ENCODE peak calls at places on chromosomes 12 and 14, in six cellular contexts. B is AG09319, H is NCI-H1092 treated with DMSO at 0.1 percent for 48 hours, I is progenitor cell of endocrine pancreas, G is cardiac fibroblast, P is EH. J is an unnamed sample.

GRCh38 chr12:52417742-52418141 is 11.6 kb upstream of the KRT82 start:
- DNase-seq in B (no peak), H (no peak), I (no peak), G (no peak), P (no peak), J (no peak)

GRCh38 chr12:116601524-116601923 is 42.3 kb downstream of the MAP1LC3B2 start:
- DNase-seq in B (no peak), H (no peak), I (no peak), G (peak; percentile 73), P (peak; percentile 54), J (no peak)

GRCh38 chr12:131775124-131775903 is 52.9 kb upstream of the MMP17 start:
- DNase-seq in B (no peak), H (no peak), I (no peak), G (no peak), P (peak; percentile 9), J (no peak)

GRCh38 chr12:105317453-105317852 is 13.0 kb upstream of the C12orf75 start:
- DNase-seq in B (no peak), H (no peak), I (no peak), G (peak; percentile 64), P (peak; percentile 92), J (no peak)

GRCh38 chr12:59570134-59570533 is 25.7 kb upstream of the SLC16A7 start:
- DNase-seq in B (no peak), H (no peak), I (no peak), G (peak; percentile 58), P (peak; percentile 40), J (no peak)

GRCh38 chr14:22393796-22394195 is 195.2 kb downstream of the DAD1 start:
- DNase-seq in B (no peak), H (no peak), I (no peak), G (no peak), P (no peak), J (no peak)

GRCh38 chr14:67710209-67710608 is 8.5 kb downstream of the RDH12 start:
- DNase-seq in B (no peak), H (no peak), I (no peak), G (peak; percentile 28), P (no peak), J (no peak)

GRCh38 chr12:83476006-83476405 is 789.3 kb downstream of the TMTC2 start:
- DNase-seq in B (no peak), H (no peak), I (no peak), G (no peak), P (no peak), J (no peak)

GRCh38 chr12:124254126-124254525 is 40.8 kb upstream of the RFLNA start:
- DNase-seq in B (no peak), H (no peak), I (no peak), G (no peak), P (no peak), J (no peak)